ENCODE peak calls at places on chromosome X, in six cellular contexts. B is head of caudate nucleus; U is NCI-H2107; E is effector memory CD8-positive, alpha-beta T cell; I is A549; J is amygdala. Z is an unnamed sample.
A peak's percentile ranks its signal among the peaks of the same experiment; 100 is the strongest.

GRCh38 chrX:74259879-74260491 is 44.0 kb upstream of the ZCCHC13 start:
- DNase-seq in B (no peak), U (no peak), E (no peak), I (no peak), J (no peak), Z (no peak)

GRCh38 chrX:134718329-134719317 is 60.4 kb upstream of the PLAC1 start:
- DNase-seq in B (no peak), U (no peak), E (peak; percentile 0), I (peak; percentile 80), J (no peak), Z (no peak)

GRCh38 chrX:149825424-149825823 is 43.7 kb downstream of the MAGEA9 start:
- DNase-seq in B (no peak), U (no peak), E (peak; percentile 25), I (no peak), J (no peak), Z (no peak)

GRCh38 chrX:14922437-14922836 is 49.2 kb downstream of the MOSPD2 start:
- DNase-seq in B (no peak), U (no peak), E (no peak), I (no peak), J (no peak), Z (no peak)

GRCh38 chrX:16827225-16827624 is 41.0 kb downstream of the TXLNG start:
- DNase-seq in B (no peak), U (no peak), E (no peak), I (no peak), J (no peak), Z (no peak)

GRCh38 chrX:3184176-3184930 is 143.1 kb downstream of the ARSF start:
- DNase-seq in B (no peak), U (no peak), E (no peak), I (no peak), J (no peak), Z (no peak)

GRCh38 chrX:13048265-13048664 is 3.8 kb upstream of the FAM9C start:
- DNase-seq in B (no peak), U (no peak), E (no peak), I (no peak), J (no peak), Z (no peak)

GRCh38 chrX:57595381-57595811 is 3.6 kb downstream of the ZXDB start:
- DNase-seq in B (no peak), U (no peak), E (no peak), I (no peak), J (no peak), Z (no peak)

GRCh38 chrX:20354505-20354904 is 87.8 kb upstream of the RPS6KA3 start:
- DNase-seq in B (no peak), U (no peak), E (no peak), I (no peak), J (no peak), Z (no peak)

GRCh38 chrX:110748256-110748811 is 47.3 kb downstream of the CHRDL1 start:
- DNase-seq in B (no peak), U (no peak), E (no peak), I (no peak), J (no peak), Z (no peak)

GRCh38 chrX:134688839-134689238 is 30.6 kb upstream of the PLAC1 start:
- DNase-seq in B (no peak), U (no peak), E (no peak), I (no peak), J (no peak), Z (no peak)

GRCh38 chrX:120310861-120311631 is at the start of gene TMEM255A:
- DNase-seq in B (peak; percentile 50), U (no peak), E (no peak), I (no peak), J (no peak), Z (no peak)

GRCh38 chrX:109847257-109848187 is 114.5 kb upstream of the ACSL4 start:
- DNase-seq in B (no peak), U (no peak), E (no peak), I (peak; percentile 6), J (no peak), Z (no peak)

GRCh38 chrX:153411255-153411987 is at the start of gene ZFP92:
- DNase-seq in B (peak; percentile 30), U (no peak), E (no peak), I (no peak), J (no peak), Z (no peak)

GRCh38 chrX:72304877-72305276 is 837 bp downstream of the CITED1 start:
- DNase-seq in B (no peak), U (no peak), E (no peak), I (no peak), J (no peak), Z (no peak)

GRCh38 chrX:117995378-117995777 is 121.2 kb downstream of the KLHL13 start:
- DNase-seq in B (no peak), U (no peak), E (no peak), I (no peak), J (no peak), Z (no peak)

GRCh38 chrX:110684653-110685052 is 111.0 kb downstream of the CHRDL1 start:
- DNase-seq in B (no peak), U (no peak), E (no peak), I (no peak), J (no peak), Z (no peak)

GRCh38 chrX:136752796-136753195 is 27.9 kb downstream of the ARHGEF6 start:
- DNase-seq in B (no peak), U (no peak), E (no peak), I (no peak), J (no peak), Z (no peak)

GRCh38 chrX:29862126-29862664 is 353.2 kb upstream of the MAGEB2 start:
- DNase-seq in B (no peak), U (no peak), E (no peak), I (no peak), J (no peak), Z (no peak)

GRCh38 chrX:40922307-40922706 is 162.9 kb upstream of the USP9X start:
- DNase-seq in B (no peak), U (no peak), E (no peak), I (no peak), J (no peak), Z (no peak)

GRCh38 chrX:101602077-101602476 is 15.7 kb downstream of the ARMCX6 start:
- DNase-seq in B (no peak), U (no peak), E (no peak), I (no peak), J (no peak), Z (no peak)

GRCh38 chrX:54496936-54497335 is 902 bp upstream of the FGD1 start:
- DNase-seq in B (no peak), U (no peak), E (no peak), I (no peak), J (no peak), Z (no peak)

GRCh38 chrX:40343319-40343718 is 237.5 kb upstream of the ATP6AP2 start:
- DNase-seq in B (peak; percentile 36), U (no peak), E (no peak), I (no peak), J (no peak), Z (no peak)

GRCh38 chrX:129665916-129666644 is 11.3 kb upstream of the APLN start:
- DNase-seq in B (no peak), U (no peak), E (no peak), I (peak; percentile 66), J (no peak), Z (no peak)

GRCh38 chrX:53354669-53355068 is 67.8 kb downstream of the SMC1A start:
- DNase-seq in B (no peak), U (no peak), E (no peak), I (peak; percentile 19), J (no peak), Z (no peak)

GRCh38 chrX:19539665-19540064 is 24.4 kb upstream of the MAP3K15 start:
- DNase-seq in B (no peak), U (no peak), E (no peak), I (no peak), J (no peak), Z (no peak)

GRCh38 chrX:72392816-72393800 is 87.4 kb upstream of the CITED1 start:
- DNase-seq in B (no peak), U (no peak), E (no peak), I (no peak), J (no peak), Z (no peak)

Z was measured in DMS153.